ENCODE peak calls at places on chromosomes 7 and 10, in four cellular contexts. One of them, this sample, is unnamed.

GRCh38 chr7:129825005-129825553 is 127.7 kb downstream of the UBE2H start:
- DNase-seq in GM12891: peak
- DNase-seq in GM12878: no peak
- DNase-seq in K562: peak
- DNase-seq in this sample: no peak

GRCh38 chr10:124539935-124540641 is 78.5 kb downstream of the LHPP start:
- DNase-seq in GM12891: peak
- DNase-seq in GM12878: no peak
- DNase-seq in K562: peak
- DNase-seq in this sample: peak

GRCh38 chr10:71776528-71776927 is 3.2 kb upstream of the VSIR start:
- DNase-seq in GM12891: no peak
- DNase-seq in GM12878: no peak
- DNase-seq in K562: peak
- DNase-seq in this sample: peak

GRCh38 chr10:103733002-103733419 is 122.4 kb downstream of the SH3PXD2A start:
- DNase-seq in GM12891: no peak
- DNase-seq in GM12878: no peak
- DNase-seq in K562: no peak
- DNase-seq in this sample: no peak

GRCh38 chr7:52273685-52274610 is 761.5 kb upstream of the POM121L12 start:
- DNase-seq in GM12891: no peak
- DNase-seq in GM12878: no peak
- DNase-seq in K562: no peak
- DNase-seq in this sample: no peak

GRCh38 chr7:142866361-142867096 is 11.7 kb downstream of the EPHB6 start:
- DNase-seq in GM12891: no peak
- DNase-seq in GM12878: no peak
- DNase-seq in K562: peak
- DNase-seq in this sample: no peak

GRCh38 chr10:48456361-48456804 is 148.5 kb downstream of the ARHGAP22 start:
- DNase-seq in GM12891: no peak
- DNase-seq in GM12878: no peak
- DNase-seq in K562: peak
- DNase-seq in this sample: peak

GRCh38 chr7:117961235-117961634 is 88.0 kb upstream of the CTTNBP2 start:
- DNase-seq in GM12891: no peak
- DNase-seq in GM12878: no peak
- DNase-seq in K562: no peak
- DNase-seq in this sample: no peak

GRCh38 chr10:71766717-71767419 is 6.5 kb downstream of the VSIR start:
- DNase-seq in GM12891: no peak
- DNase-seq in GM12878: no peak
- DNase-seq in K562: peak
- DNase-seq in this sample: peak

GRCh38 chr7:32222251-32222900 is 152.2 kb upstream of the PDE1C start:
- DNase-seq in GM12891: no peak
- DNase-seq in GM12878: no peak
- DNase-seq in K562: no peak
- DNase-seq in this sample: no peak

GRCh38 chr7:80053098-80053497 is 81.5 kb upstream of the GNAI1 start:
- DNase-seq in GM12891: no peak
- DNase-seq in GM12878: no peak
- DNase-seq in K562: no peak
- DNase-seq in this sample: no peak

GRCh38 chr10:72030762-72031543 is 57.4 kb downstream of the SPOCK2 start:
- DNase-seq in GM12891: no peak
- DNase-seq in GM12878: no peak
- DNase-seq in K562: no peak
- DNase-seq in this sample: no peak

GRCh38 chr7:77571791-77572190 is 34.7 kb downstream of the PTPN12 start:
- DNase-seq in GM12891: no peak
- DNase-seq in GM12878: no peak
- DNase-seq in K562: no peak
- DNase-seq in this sample: no peak

GRCh38 chr10:1166101-1166827 is 110.1 kb downstream of the WDR37 start:
- DNase-seq in GM12891: no peak
- DNase-seq in GM12878: no peak
- DNase-seq in K562: no peak
- DNase-seq in this sample: no peak

GRCh38 chr7:1331026-1331425 is 98.4 kb downstream of the UNCX start:
- DNase-seq in GM12891: no peak
- DNase-seq in GM12878: no peak
- DNase-seq in K562: no peak
- DNase-seq in this sample: no peak

GRCh38 chr7:17663056-17663675 is 277.1 kb downstream of the SNX13 start:
- DNase-seq in GM12891: no peak
- DNase-seq in GM12878: no peak
- DNase-seq in K562: no peak
- DNase-seq in this sample: no peak

GRCh38 chr10:34098817-34099567 is 716.1 kb downstream of the PARD3 start:
- DNase-seq in GM12891: no peak
- DNase-seq in GM12878: no peak
- DNase-seq in K562: no peak
- DNase-seq in this sample: no peak

GRCh38 chr7:131105803-131106680 is 221.6 kb upstream of the MKLN1 start:
- DNase-seq in GM12891: peak
- DNase-seq in GM12878: no peak
- DNase-seq in K562: peak
- DNase-seq in this sample: peak
- TF ChIP-seq POLR2AphosphoS5 in GM12891: peak
- TF ChIP-seq POLR2AphosphoS5 in GM12878: peak
- TF ChIP-seq POLR2AphosphoS5 in K562: peak
- TF ChIP-seq POLR2AphosphoS5 in this sample: no peak

GRCh38 chr7:46032936-46033335 is 111.9 kb upstream of the IGFBP3 start:
- DNase-seq in GM12891: no peak
- DNase-seq in GM12878: no peak
- DNase-seq in K562: no peak
- DNase-seq in this sample: no peak
- TF ChIP-seq SPI1 in GM12891: no peak
- TF ChIP-seq SPI1 in GM12878: no peak
- TF ChIP-seq SPI1 in K562: no peak
- TF ChIP-seq SPI1 in this sample: no peak

GRCh38 chr10:117534321-117535044 is 8.1 kb upstream of the EMX2 start:
- DNase-seq in GM12891: no peak
- DNase-seq in GM12878: no peak
- DNase-seq in K562: no peak
- DNase-seq in this sample: no peak

GRCh38 chr10:117532451-117533107 is 10.0 kb upstream of the EMX2 start:
- DNase-seq in GM12891: no peak
- DNase-seq in GM12878: no peak
- DNase-seq in K562: no peak
- DNase-seq in this sample: no peak

GRCh38 chr10:117532003-117532385 is 10.6 kb upstream of the EMX2 start:
- DNase-seq in GM12891: no peak
- DNase-seq in GM12878: no peak
- DNase-seq in K562: no peak
- DNase-seq in this sample: no peak

GRCh38 chr10:117535045-117535751 is 7.3 kb upstream of the EMX2 start:
- DNase-seq in GM12891: no peak
- DNase-seq in GM12878: no peak
- DNase-seq in K562: no peak
- DNase-seq in this sample: no peak

DNA sequence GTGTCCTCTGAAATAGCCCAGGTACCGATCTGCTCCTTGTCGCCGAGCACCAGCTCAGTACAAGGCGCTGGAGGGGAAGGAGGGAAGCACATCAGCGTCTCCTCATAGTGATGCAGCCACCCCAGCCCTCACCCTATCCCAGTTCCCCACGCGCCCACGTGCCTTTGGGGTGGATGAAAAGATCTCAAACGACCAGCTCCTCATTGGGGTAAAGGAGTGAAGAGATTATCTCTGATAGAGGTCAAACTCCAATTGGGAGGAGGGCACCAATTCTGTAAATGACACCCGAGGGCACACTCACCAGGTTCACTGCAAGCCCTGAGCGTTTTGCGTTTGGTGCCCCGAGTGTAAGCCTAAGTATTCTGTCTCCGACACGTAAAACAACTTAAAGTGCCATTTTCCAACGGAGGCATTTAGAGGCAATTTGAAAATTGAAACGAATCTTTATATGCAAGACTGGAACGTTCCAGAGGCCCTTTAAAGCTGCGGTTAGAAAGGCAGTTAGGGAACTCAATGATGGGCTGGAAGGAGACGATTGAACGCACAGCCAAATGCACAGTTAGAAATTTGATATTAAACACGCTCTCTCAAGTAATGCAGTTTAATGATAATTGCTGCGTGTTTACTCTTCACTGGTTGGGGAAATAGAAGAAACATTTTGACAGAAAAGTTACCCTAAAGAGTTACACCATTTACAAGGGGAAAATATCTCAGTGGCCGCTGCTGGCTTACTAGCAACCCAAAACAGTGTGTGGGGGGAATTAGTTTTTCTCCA is 8.9 kb upstream of the EMX2 start:
- DNase-seq in GM12891: no peak
- DNase-seq in GM12878: no peak
- DNase-seq in K562: no peak
- DNase-seq in this sample: no peak
- TF ChIP-seq POLR2AphosphoS5 in GM12891: no peak
- TF ChIP-seq POLR2AphosphoS5 in GM12878: no peak
- TF ChIP-seq POLR2AphosphoS5 in K562: no peak
- TF ChIP-seq POLR2AphosphoS5 in this sample: no peak

DNA sequence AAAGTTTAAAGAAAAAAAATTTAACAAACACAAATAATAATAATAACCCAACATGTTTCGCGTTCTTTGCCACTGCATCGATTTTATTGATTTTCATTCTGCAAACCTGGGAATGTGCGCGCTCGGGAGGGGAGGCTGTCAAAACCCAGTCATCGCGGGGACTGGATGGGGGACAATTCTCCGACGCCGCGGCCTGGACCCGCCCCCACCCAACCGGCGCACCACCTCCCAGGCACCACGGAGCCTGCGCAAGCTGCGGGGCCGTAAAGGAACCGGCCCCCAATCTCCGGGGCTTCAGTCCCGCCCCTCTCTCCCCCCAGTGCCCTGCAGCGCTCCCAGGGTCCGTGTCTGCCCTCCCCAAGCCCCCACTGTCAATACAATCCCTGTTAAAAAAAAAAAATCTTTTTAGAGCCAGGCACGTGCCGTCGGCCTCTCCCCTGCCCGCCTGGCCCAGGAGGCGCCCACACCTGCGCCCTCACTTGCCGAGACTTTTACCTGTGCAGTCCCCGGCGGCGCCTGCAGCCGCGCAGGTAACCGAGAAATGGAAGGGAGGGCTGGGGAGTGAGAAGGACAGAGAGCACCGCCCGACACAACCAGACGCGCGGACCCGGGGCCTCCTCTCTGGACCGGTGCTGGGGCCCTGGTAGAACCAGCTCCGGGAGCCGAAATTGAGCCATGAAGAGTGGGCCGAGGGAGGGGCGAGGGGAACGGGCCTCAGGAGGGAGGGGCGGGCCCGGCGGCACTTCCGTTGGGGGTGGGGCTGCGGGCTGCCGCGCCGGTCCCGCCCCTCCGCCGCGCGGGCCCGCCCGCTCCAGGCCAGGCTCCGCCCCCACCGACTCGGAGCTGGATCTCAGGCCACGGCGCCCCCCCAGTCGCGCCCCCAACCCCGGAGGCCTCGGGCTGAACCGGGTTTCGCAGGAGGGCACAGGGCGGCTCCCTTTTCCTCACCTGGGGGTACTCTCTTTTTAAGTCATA is 7.6 kb upstream of the ZNF503 start:
- DNase-seq in GM12891: peak
- DNase-seq in GM12878: no peak
- DNase-seq in K562: peak
- DNase-seq in this sample: no peak
- TF ChIP-seq SPI1 in GM12891: no peak
- TF ChIP-seq SPI1 in GM12878: no peak
- TF ChIP-seq SPI1 in K562: no peak
- TF ChIP-seq SPI1 in this sample: no peak

DNA sequence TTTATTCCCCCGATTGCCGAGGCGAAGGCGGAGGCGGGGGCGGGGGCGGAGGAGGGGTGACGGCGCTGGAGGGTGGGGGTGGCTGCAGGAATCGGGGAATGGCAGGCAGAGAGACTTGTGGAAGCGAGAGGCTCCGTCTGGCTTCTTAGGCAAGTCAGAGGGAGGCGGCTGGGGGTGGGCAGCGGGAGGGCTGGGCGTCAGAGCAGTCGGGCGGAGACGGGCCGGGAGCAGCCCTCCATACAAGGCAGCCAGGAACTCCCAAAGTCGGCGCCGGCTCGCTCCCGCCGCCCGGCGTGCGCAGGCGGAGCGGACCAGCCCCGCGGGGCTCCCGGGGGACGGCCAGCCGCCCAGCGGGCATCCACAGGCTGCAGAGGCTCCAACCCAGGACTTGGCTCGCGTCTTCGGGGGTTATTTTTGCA is 233 bp upstream of the CACNA2D1 start:
- DNase-seq in GM12891: peak
- DNase-seq in GM12878: no peak
- DNase-seq in K562: no peak
- DNase-seq in this sample: no peak
- TF ChIP-seq POLR2AphosphoS5 in GM12891: no peak
- TF ChIP-seq POLR2AphosphoS5 in GM12878: no peak
- TF ChIP-seq POLR2AphosphoS5 in K562: no peak
- TF ChIP-seq POLR2AphosphoS5 in this sample: no peak

DNA sequence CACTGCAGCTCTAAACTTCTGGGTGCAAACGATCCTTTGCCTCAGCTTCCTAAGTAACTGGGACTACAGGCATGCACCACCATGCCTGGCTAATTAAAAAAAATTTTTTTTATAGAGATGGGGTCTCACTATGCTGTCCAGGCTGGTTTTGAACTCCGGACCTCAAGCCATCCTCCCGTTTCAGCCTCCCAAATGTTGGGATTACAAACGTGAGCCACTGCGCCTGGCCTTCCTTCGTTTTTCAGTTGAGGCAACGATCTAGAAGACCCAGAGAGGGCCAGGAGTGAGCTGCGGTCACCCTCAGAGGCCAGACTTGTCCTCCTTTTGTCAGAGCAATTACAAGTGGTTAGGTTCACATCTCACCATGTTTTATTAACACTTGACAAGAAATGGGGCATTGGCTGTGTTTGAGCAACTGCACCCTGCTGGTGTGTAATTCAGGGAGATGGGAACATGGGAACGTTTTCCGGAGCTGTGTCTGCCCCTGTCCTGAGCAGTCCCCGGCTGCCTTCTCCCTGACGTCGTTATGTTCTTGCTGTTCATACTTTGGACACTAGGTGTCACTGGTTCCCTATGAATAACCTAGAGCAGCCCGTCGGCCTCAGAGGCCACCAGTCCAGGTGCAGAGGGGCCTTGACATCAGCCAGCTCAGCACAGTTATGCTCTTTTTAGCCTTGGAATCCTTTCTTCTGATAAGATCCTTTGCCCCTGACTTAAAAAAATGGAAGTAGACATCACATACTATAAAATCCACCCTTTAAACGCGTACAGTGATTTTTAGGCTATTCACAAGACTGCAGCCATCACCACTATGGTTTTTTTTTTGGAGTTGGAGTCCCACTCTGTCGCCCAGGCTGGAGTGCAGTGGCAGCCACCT is 375.0 kb downstream of the TYW1 start:
- DNase-seq in GM12891: peak
- DNase-seq in GM12878: peak
- DNase-seq in K562: peak
- DNase-seq in this sample: peak
- TF ChIP-seq SPI1 in GM12891: no peak
- TF ChIP-seq SPI1 in GM12878: no peak
- TF ChIP-seq SPI1 in K562: no peak
- TF ChIP-seq SPI1 in this sample: no peak